ENCODE peak calls at places on chromosomes 5 and 9, in five cellular contexts. B, D, Z, K and A are unnamed samples.

GRCh38 chr5:55668356-55668755 is 43.8 kb downstream of the SLC38A9 start:
- DNase-seq in Z (peak), B (no peak), D (no peak), K (no peak), A (no peak)

GRCh38 chr9:88922091-88922490 is 69.2 kb upstream of the S1PR3 start:
- DNase-seq in B (no peak), K (peak), Z (no peak), D (no peak), A (no peak)

GRCh38 chr9:137390553-137391410 is 32.2 kb downstream of the EXD3 start:
- DNase-seq in K (no peak), B (no peak), Z (no peak), D (no peak), A (no peak)

GRCh38 chr9:92969516-92970466 is 22.5 kb downstream of the FGD3 start:
- DNase-seq in D (no peak), Z (no peak), K (no peak), B (no peak), A (no peak)

GRCh38 chr5:123819818-123820217 is 307.8 kb downstream of the CSNK1G3 start:
- DNase-seq in Z (no peak), K (no peak), D (no peak), B (no peak), A (peak)

GRCh38 chr9:85541876-85542275 is 199.9 kb downstream of the AGTPBP1 start:
- DNase-seq in K (no peak), B (no peak), Z (no peak), D (no peak), A (no peak)

GRCh38 chr9:120257483-120257882 is 322.5 kb downstream of the CDK5RAP2 start:
- DNase-seq in D (no peak), K (no peak), Z (no peak), B (no peak), A (no peak)

GRCh38 chr9:98974994-98975712 is 31.4 kb downstream of the COL15A1 start:
- DNase-seq in D (peak), B (peak), Z (peak), K (no peak), A (peak)

GRCh38 chr5:8906303-8906967 is 639.4 kb downstream of the SEMA5A start:
- DNase-seq in D (no peak), K (no peak), Z (no peak), B (no peak), A (no peak)

GRCh38 chr5:173458819-173459218 is 130.6 kb upstream of the STC2 start:
- DNase-seq in D (no peak), K (no peak), B (no peak), Z (no peak), A (no peak)

GRCh38 chr9:89153618-89154017 is 25.0 kb downstream of the SHC3 start:
- DNase-seq in B (no peak), Z (no peak), D (no peak), K (no peak), A (no peak)

GRCh38 chr9:110591526-110591925 is 12.0 kb upstream of the SVEP1 start:
- DNase-seq in B (no peak), K (no peak), D (no peak), Z (no peak), A (no peak)

GRCh38 chr9:111598730-111599091 is 736 bp downstream of the PTGR1 start:
- DNase-seq in K (no peak), Z (no peak), D (no peak), B (no peak), A (peak)

GRCh38 chr9:136856541-136857141 is 4.5 kb downstream of the MAMDC4 start:
- DNase-seq in D (no peak), Z (no peak), K (no peak), B (no peak), A (no peak)

GRCh38 chr5:2579126-2579525 is 172.4 kb downstream of the IRX2 start:
- DNase-seq in Z (no peak), D (no peak), K (no peak), B (no peak), A (no peak)

GRCh38 chr5:24368121-24368520 is 276.7 kb downstream of the CDH10 start:
- DNase-seq in K (no peak), D (no peak), B (no peak), Z (no peak), A (no peak)

GRCh38 chr5:177378884-177379883 is 5.0 kb upstream of the SLC34A1 start:
- DNase-seq in Z (no peak), B (no peak), K (no peak), D (no peak), A (peak)

GRCh38 chr5:171432581-171433351 is 13.3 kb downstream of the FGF18 start:
- DNase-seq in D (no peak), B (no peak), Z (no peak), K (no peak), A (no peak)

GRCh38 chr5:39093351-39093749 is 19.2 kb upstream of the RICTOR start:
- DNase-seq in D (no peak), B (no peak), Z (no peak), K (no peak), A (no peak)

GRCh38 chr5:138955013-138955660 is 80.0 kb upstream of the LRRTM2 start:
- DNase-seq in B (no peak), Z (no peak), D (no peak), K (no peak), A (peak)

GRCh38 chr5:64811050-64811640 is 42.4 kb downstream of the CWC27 start:
- DNase-seq in B (peak), D (no peak), K (peak), Z (peak), A (peak)

GRCh38 chr9:27569406-27569805 is 3.9 kb downstream of the C9orf72 start:
- DNase-seq in Z (no peak), B (no peak), K (no peak), D (no peak), A (peak)

GRCh38 chr9:105333076-105333475 is 88.6 kb downstream of the SLC44A1 start:
- DNase-seq in D (no peak), B (no peak), Z (no peak), K (no peak), A (no peak)

GRCh38 chr5:10453564-10453963 is 11.9 kb downstream of the ROPN1L start:
- DNase-seq in B (no peak), K (no peak), D (no peak), Z (no peak), A (no peak)

GRCh38 chr5:157603333-157604190 is 28.0 kb upstream of the ADAM19 start:
- DNase-seq in B (no peak), D (no peak), Z (no peak), K (no peak), A (peak)

GRCh38 chr5:173477320-173478055 is 139.0 kb downstream of the BOD1 start:
- DNase-seq in B (no peak), D (no peak), Z (no peak), K (no peak), A (no peak)

GRCh38 chr5:118834710-118835109 is 153.6 kb downstream of the DTWD2 start:
- DNase-seq in D (no peak), Z (no peak), K (no peak), B (no peak), A (no peak)

GRCh38 chr5:160747963-160748362 is 104.0 kb downstream of the ATP10B start:
- DNase-seq in B (no peak), Z (no peak), K (no peak), D (no peak), A (no peak)

GRCh38 chr5:8577792-8578191 is 708.8 kb downstream of the MTRR start:
- DNase-seq in D (no peak), B (no peak), Z (no peak), K (no peak), A (no peak)

GRCh38 chr9:17116400-17116837 is 18.4 kb upstream of the CNTLN start:
- DNase-seq in Z (peak), D (no peak), K (no peak), B (peak), A (peak)

GRCh38 chr5:65914644-65915196 is 11.7 kb upstream of the ERBIN start:
- DNase-seq in D (no peak), B (no peak), Z (no peak), K (no peak), A (peak)

GRCh38 chr5:53405396-53405795 is 75.0 kb upstream of the FST start:
- DNase-seq in Z (no peak), K (no peak), D (no peak), B (no peak), A (no peak)

GRCh38 chr9:85522459-85523092 is 219.2 kb downstream of the AGTPBP1 start:
- DNase-seq in D (peak), Z (peak), K (no peak), B (no peak), A (no peak)

DNA sequence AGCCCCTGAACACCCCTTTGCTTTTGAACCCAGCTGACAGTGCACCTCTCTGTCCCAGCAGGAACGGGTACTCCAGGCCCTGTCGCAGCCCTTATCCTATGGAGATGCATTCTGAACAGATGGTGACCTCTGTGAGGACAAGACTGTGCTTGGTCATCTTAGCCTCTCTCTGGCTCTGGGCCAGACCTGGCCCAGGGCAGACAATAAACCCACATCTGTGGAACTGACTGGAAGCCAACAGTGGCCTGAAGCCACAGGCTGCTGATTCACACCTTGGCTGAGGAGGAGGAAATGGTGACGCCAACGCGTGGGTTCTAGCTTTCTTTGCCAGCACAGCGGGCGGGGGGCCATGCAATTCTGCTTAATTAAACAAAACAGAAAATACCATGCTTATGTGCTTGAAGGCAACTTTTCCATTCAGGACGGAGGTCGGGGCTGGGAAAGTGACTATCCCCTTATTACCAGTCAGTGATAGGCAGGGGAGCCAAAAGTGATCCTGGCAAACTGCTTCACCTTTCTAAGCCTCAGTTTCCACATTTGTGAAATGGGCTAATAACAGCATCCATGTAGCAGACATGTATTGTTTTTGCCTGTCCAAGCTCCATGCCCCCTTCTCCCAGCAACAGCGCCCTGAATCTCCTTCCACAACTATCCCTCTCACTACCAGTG is 10.8 kb downstream of the SH3PXD2B start:
- DNase-seq in K (no peak), D (no peak), Z (no peak), B (no peak), A (no peak)
- TF ChIP-seq SUZ12 in K (no peak), D (no peak), Z (no peak), B (no peak), A (no peak)

DNA sequence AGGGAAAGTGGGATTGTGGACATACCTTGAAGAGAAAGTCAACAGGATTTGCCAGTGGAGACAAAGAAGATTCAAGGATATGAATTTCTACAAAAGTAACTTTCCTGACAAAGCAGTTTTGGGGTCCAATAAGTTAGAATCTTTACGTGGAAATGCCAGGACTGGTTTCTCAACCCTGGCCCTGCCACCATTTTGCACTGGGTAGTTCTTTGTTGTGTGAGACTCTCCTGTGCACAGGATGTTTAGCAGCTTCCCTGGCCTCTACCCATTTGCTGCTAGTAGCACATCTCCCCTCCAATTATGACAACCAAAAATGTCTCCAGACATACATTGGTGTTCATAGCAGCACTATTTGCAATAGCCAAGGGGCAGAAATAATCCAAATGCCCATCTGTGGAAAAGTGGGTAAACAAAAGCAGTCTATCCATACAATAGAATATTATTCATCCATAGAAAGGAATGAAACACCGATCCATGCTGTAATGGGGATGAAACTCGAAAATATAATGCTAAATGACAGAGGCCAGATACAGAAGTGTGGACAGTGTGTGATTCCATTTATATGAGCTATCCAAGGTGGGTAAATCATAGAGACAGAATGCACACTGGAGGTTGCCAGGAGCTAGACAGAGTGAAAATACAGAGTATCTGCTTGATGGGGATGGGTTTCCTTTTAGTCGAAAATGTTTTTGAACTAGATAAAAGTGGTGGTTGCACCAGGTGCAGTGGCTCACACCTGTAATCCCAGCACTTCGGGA is 91.4 kb downstream of the NSUN2 start:
- DNase-seq in B (no peak), Z (no peak), K (no peak), D (no peak), A (no peak)
- TF ChIP-seq SUZ12 in B (no peak), Z (no peak), K (no peak), D (no peak), A (no peak)

DNA sequence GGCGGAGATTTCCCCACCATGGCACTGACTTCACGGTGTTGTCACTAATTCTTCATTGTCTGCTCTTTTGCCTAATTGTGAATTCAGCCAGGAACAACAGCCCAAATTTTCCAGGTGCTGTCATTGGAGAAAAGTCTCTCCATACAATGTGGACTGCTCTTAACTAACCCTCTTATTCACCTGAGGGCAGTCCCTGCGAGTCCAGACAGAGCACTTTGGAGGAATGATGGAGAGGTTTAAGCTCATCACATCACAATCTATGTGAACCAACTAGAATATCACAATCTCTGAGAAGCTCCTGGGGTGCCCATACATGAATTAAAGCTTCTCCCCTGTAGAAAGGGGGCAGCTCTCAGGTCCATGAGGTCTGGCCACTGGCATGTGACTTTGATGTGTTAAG is 56.4 kb downstream of the MTX3 start:
- DNase-seq in B (no peak), Z (no peak), D (no peak), K (no peak), A (no peak)
- TF ChIP-seq SUZ12 in B (no peak), Z (no peak), D (no peak), K (no peak), A (no peak)

GRCh38 chr9:3321186-3321585 is 204.6 kb downstream of the RFX3 start:
- DNase-seq in K (no peak), Z (no peak), B (no peak), D (no peak), A (no peak)
- TF ChIP-seq SUZ12 in K (no peak), Z (no peak), B (no peak), D (no peak), A (no peak)

GRCh38 chr5:78271766-78272165 is 22.7 kb downstream of the AP3B1 start:
- DNase-seq in D (no peak), K (no peak), B (no peak), Z (no peak), A (no peak)
- TF ChIP-seq SUZ12 in D (no peak), K (no peak), B (no peak), Z (no peak), A (no peak)

DNA sequence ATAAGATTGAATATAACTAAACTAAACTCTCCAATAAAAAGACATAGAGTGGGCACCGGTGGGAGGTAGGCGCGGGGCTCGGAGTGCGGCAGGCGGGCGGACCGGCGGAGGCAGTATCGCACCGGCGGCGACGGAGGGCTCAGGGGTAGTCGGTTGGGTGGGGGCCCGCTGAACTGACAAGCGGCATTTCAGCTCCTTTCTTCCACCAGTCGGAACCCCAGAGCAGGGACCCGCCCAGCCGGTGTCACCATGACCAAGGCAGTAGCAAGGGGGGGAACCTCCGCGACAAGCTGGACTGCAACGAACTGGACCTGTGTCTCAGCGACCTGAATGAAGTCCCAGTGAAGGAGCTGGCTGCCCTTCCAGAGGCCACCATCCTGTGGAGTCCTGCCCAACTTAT is 156.7 kb downstream of the HINT1 start:
- DNase-seq in Z (no peak), D (no peak), B (no peak), K (no peak), A (no peak)
- TF ChIP-seq SUZ12 in Z (no peak), D (no peak), B (no peak), K (no peak), A (no peak)

GRCh38 chr9:5801739-5802113 is 31.2 kb downstream of the ERMP1 start:
- DNase-seq in B (no peak), Z (no peak), D (no peak), K (no peak), A (no peak)

GRCh38 chr9:5799314-5799713 is 33.6 kb downstream of the ERMP1 start:
- DNase-seq in Z (peak), K (no peak), D (no peak), B (peak), A (peak)

GRCh38 chr9:5796298-5796697 is 36.6 kb downstream of the ERMP1 start:
- DNase-seq in D (no peak), B (no peak), K (no peak), Z (no peak), A (no peak)

GRCh38 chr9:5798581-5798980 is 34.3 kb downstream of the ERMP1 start:
- DNase-seq in B (no peak), Z (no peak), D (no peak), K (no peak), A (no peak)

DNA sequence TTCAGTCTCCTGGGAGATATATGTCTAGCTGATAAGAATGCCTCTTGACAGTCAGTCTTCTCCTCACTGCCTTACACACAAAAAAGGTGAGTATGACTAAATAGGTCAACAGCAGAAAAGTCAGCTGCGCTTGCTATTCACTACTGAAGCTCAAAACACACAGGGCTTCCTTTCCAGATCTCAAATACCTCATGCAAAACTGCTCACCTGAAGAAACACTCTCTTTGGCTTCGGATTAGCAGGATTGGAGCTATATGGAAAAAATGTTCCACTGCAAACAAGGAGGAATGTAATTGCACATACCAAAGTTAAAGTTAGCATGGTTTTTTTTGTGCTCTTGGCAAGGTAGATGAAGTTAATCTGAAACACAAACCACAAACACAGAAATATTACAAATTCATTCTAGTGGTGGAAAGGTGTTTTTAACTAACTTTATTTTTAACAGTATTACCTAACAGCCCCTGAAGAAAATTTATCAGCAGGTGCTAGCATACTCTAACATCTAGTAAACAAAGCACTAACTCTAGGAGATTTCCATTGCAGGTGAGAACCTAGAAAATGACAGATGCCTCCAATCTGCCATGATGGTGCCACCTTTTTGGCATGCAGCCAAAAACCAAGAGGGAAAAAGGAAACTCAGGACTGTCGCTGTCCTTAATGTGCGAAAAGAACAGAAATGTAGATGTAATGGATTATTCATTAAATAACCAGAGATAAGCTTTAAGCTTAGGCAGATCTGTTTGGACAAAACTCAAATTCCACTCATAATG is 31.8 kb downstream of the ERMP1 start:
- DNase-seq in Z (no peak), B (no peak), D (no peak), K (no peak), A (no peak)
- TF ChIP-seq SUZ12 in Z (no peak), B (no peak), D (no peak), K (no peak), A (no peak)

GRCh38 chr5:106185661-106186081 is 1485.1 kb downstream of the EFNA5 start:
- DNase-seq in Z (no peak), D (no peak), K (peak), B (no peak), A (no peak)

GRCh38 chr5:106189121-106189809 is 1481.5 kb downstream of the EFNA5 start:
- DNase-seq in K (no peak), B (no peak), Z (no peak), D (no peak), A (no peak)
- TF ChIP-seq SUZ12 in K (no peak), B (no peak), Z (no peak), D (no peak), A (no peak)

GRCh38 chr9:130869250-130869649 is 27.4 kb downstream of the QRFP start:
- DNase-seq in D (no peak), K (no peak), Z (no peak), B (no peak), A (no peak)
- TF ChIP-seq SUZ12 in D (no peak), K (no peak), Z (no peak), B (no peak), A (no peak)

GRCh38 chr9:134209731-134210311 is 45.5 kb upstream of the RNU6ATAC start:
- DNase-seq in K (no peak), B (no peak), D (no peak), Z (no peak), A (no peak)

GRCh38 chr9:134208310-134208841 is 44.0 kb upstream of the RNU6ATAC start:
- DNase-seq in Z (no peak), B (no peak), K (no peak), D (no peak), A (no peak)

GRCh38 chr9:134210908-134211810 is 46.8 kb upstream of the RNU6ATAC start:
- DNase-seq in Z (no peak), D (no peak), B (no peak), K (no peak), A (no peak)

GRCh38 chr9:134210511-134210907 is 46.1 kb upstream of the RNU6ATAC start:
- DNase-seq in D (no peak), B (no peak), Z (no peak), K (no peak), A (no peak)

GRCh38 chr9:134208981-134209725 is 44.8 kb upstream of the RNU6ATAC start:
- DNase-seq in B (no peak), K (no peak), D (no peak), Z (no peak), A (no peak)
- TF ChIP-seq SUZ12 in B (no peak), K (no peak), D (no peak), Z (no peak), A (no peak)